ENCODE peak calls at places on chromosomes 12 and 14, in four cellular contexts. O is IMR-90, S is GM12864, Y is testis. D is an unnamed sample.
A peak's percentile ranks its signal among the peaks of the same experiment; 100 is the strongest.

GRCh38 chr12:94832780-94833760 is 170.4 kb downstream of the NDUFA12 start:
- DNase-seq in O (peak; percentile 1), S (no peak), Y (peak; percentile 23), D (no peak)

GRCh38 chr12:116375278-116375842 is 97.9 kb upstream of the MED13L start:
- DNase-seq in O (no peak), S (no peak), Y (no peak), D (no peak)

GRCh38 chr14:101335061-101335661 is 226.1 kb upstream of the DIO3 start:
- DNase-seq in O (no peak), S (no peak), Y (peak; percentile 67), D (no peak)

GRCh38 chr14:64915025-64915424 is 770 bp downstream of the CHURC1 start:
- DNase-seq in O (no peak), S (no peak), Y (no peak), D (no peak)

GRCh38 chr12:132761911-132762583 is 415 bp upstream of the ANKLE2 start:
- DNase-seq in O (peak; percentile 87), S (peak; percentile 59), Y (peak; percentile 83), D (peak; percentile 97)

GRCh38 chr12:60539592-60539991 is 943.8 kb downstream of the SLC16A7 start:
- DNase-seq in O (no peak), S (no peak), Y (peak; percentile 16), D (no peak)

GRCh38 chr12:112777387-112778025 is 14.0 kb upstream of the RPH3A start:
- DNase-seq in O (no peak), S (no peak), Y (no peak), D (no peak)

GRCh38 chr12:130163461-130164215 is 1.4 kb downstream of the FZD10 start:
- DNase-seq in O (no peak), S (no peak), Y (no peak), D (no peak)